ENCODE peak calls at places on chromosome 1, in five cellular contexts. D is GDM1; S is T follicular helper cell; G is lower lobe of right lung; Y is activated CD8-positive, alpha-beta T cell treated with anti-CD3 and anti-CD28 coated beads, Interleukin-2, amount 10 ng/mL, durations not matched to agents 7 days and 5 days. E is an unnamed sample.

GRCh38 chr1:64082459-64082858 is 121.0 kb upstream of the UBE2U start:
- DNase-seq in D (no peak), S (no peak), G (no peak), Y (no peak), E (no peak)

GRCh38 chr1:103108525-103109150 is 316 bp upstream of the COL11A1 start:
- DNase-seq in D (no peak), S (no peak), G (no peak), Y (no peak), E (no peak)

GRCh38 chr1:154969741-154970452 is 650 bp downstream of the SHC1 start:
- DNase-seq in D (no peak), S (no peak), G (no peak), Y (no peak), E (no peak)

GRCh38 chr1:44830900-44831304 is 12.2 kb downstream of the PTCH2 start:
- DNase-seq in D (no peak), S (no peak), G (no peak), Y (no peak), E (no peak)

GRCh38 chr1:212916395-212917133 is 33.8 kb upstream of the VASH2 start:
- DNase-seq in D (peak; percentile 73), S (no peak), G (peak; percentile 83), Y (no peak), E (no peak)

GRCh38 chr1:223077434-223077833 is 65.6 kb downstream of the TLR5 start:
- DNase-seq in D (no peak), S (no peak), G (no peak), Y (no peak), E (no peak)

GRCh38 chr1:116853680-116854191 is 56.0 kb upstream of the PTGFRN start:
- DNase-seq in D (no peak), S (no peak), G (no peak), Y (no peak), E (no peak)

GRCh38 chr1:246567258-246568235 is 1.3 kb downstream of the CNST start:
- DNase-seq in D (no peak), S (no peak), G (no peak), Y (no peak), E (no peak)

GRCh38 chr1:43144228-43144627 is 27.9 kb downstream of the EBNA1BP2 start:
- DNase-seq in D (no peak), S (no peak), G (no peak), Y (no peak), E (no peak)

GRCh38 chr1:8560611-8561544 is 243.0 kb downstream of the SLC45A1 start:
- DNase-seq in D (peak; percentile 18), S (peak; percentile 14), G (no peak), Y (peak; percentile 48), E (peak; percentile 34)

GRCh38 chr1:203127672-203128611 is at the start of gene ADORA1:
- DNase-seq in D (no peak), S (no peak), G (peak; percentile 68), Y (no peak), E (no peak)